ENCODE peak calls at places on chromosomes 1 and 21, in four cellular contexts. J, R, O and V are unnamed samples.

GRCh38 chr21:26449161-26449560 is 123.9 kb downstream of the CYYR1 start:
- DNase-seq in J (no peak), R (peak), O (no peak), V (peak)

GRCh38 chr21:39633770-39634181 is 21.0 kb downstream of the B3GALT5 start:
- DNase-seq in J (no peak), R (no peak), O (no peak), V (peak)

GRCh38 chr1:216919033-216919970 is 196.1 kb upstream of the ESRRG start:
- DNase-seq in J (no peak), R (no peak), O (no peak), V (no peak)

GRCh38 chr21:45055861-45056260 is 18.5 kb upstream of the ADARB1 start:
- DNase-seq in J (no peak), R (peak), O (no peak), V (peak)

GRCh38 chr1:168676029-168676812 is 52.8 kb downstream of the DPT start:
- DNase-seq in J (no peak), R (no peak), O (no peak), V (no peak)

GRCh38 chr1:34852677-34853217 is 6.8 kb downstream of the SMIM12 start:
- DNase-seq in J (peak), R (peak), O (peak), V (peak)

GRCh38 chr1:2386636-2387611 is 4.4 kb downstream of the MORN1 start:
- DNase-seq in J (no peak), R (no peak), O (peak), V (no peak)

GRCh38 chr1:30982431-30982830 is 73.9 kb upstream of the SDC3 start:
- DNase-seq in J (no peak), R (no peak), O (no peak), V (no peak)

GRCh38 chr1:203796223-203796747 is 862 bp downstream of the ZBED6 start:
- DNase-seq in J (no peak), R (peak), O (peak), V (peak)

GRCh38 chr1:173853074-173853473 is 14.7 kb downstream of the GAS5 start:
- DNase-seq in J (peak), R (peak), O (no peak), V (peak)

GRCh38 chr1:7781923-7782495 is 2.1 kb upstream of the PER3 start:
- DNase-seq in J (no peak), R (no peak), O (no peak), V (no peak)

GRCh38 chr1:59672851-59673574 is 141.7 kb upstream of the HOOK1 start:
- DNase-seq in J (no peak), R (peak), O (peak), V (peak)

GRCh38 chr1:113058861-113059441 is 14.0 kb upstream of the LRIG2 start:
- DNase-seq in J (peak), R (peak), O (no peak), V (no peak)

GRCh38 chr1:29478046-29478791 is 241.9 kb downstream of the PTPRU start:
- DNase-seq in J (peak), R (no peak), O (no peak), V (no peak)

GRCh38 chr1:14366361-14367018 is 232.0 kb upstream of the KAZN start:
- DNase-seq in J (peak), R (no peak), O (no peak), V (no peak)
- TF ChIP-seq CTCF in J (peak), R (no peak), O (no peak), V (no peak)

GRCh38 chr1:200154069-200154767 is 126.7 kb downstream of the NR5A2 start:
- DNase-seq in J (no peak), R (peak), O (no peak), V (no peak)
- H3K4me3 ChIP-seq in J (no peak), R (no peak), O (no peak), V (no peak)

DNA sequence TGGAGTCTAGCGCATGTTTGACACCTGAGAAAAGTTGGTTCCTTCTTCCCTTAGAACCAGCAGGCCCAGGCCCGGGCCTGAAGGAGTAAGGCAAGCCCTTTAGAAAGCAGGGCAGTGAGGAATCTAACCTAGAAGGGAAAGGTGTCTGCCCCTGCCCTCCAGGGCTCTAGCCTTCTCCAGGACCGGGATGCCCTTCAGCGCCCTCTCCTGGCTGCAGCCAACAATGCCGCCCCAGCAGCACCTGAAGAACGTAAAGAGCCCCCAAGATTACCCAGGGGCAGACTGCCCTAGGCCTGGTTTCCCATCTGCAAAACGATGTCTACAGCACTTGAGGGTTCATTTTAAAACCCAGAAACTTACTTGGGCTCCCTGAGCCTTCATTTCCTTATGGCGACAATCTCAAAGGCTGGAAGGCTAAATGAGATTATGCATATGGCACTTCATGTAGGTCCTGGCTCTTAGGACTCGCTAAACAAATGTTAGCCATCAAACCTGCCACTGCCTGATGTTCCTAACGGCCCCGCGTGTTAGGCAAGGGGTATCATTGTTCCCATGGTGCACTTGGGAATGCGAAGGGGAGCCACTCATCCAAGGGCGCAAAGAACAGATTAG is 106.7 kb upstream of the KLHDC7A start:
- DNase-seq in J (peak), R (no peak), O (peak), V (no peak)
- TF ChIP-seq CTCF in J (peak), R (no peak), O (peak), V (no peak)

GRCh38 chr1:84997667-84998600 is 1.0 kb upstream of the MCOLN2 start:
- DNase-seq in J (peak), R (no peak), O (no peak), V (peak)
- H3K4me3 ChIP-seq in J (peak), R (no peak), O (peak), V (peak)

DNA sequence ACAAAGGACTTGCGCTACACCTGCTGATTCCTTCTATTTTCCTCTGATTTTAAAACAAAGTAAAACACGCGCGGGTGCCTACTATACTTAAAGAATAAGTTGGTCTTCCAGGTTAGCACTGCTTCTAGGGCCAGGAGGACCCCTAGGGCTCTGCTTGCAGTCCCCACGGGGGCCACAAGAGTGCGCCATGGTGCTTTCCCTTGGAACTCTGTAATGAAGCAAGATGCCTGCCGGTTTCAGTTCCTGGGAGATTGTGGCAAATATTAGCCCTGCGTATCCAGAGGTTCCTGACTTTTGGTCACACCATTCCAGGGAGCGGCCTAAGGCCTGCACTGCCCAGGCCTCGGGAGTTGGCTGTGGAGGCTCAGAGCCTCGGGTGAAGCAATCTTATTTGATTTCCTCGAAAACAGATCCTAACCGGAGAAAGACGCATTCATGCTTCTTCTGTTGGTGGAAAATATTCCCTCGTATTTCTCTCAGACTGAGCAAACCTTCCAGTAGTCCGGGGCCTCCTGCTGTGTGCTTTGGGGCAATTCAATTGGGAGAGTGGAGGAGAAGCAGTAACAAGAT is 25.3 kb downstream of the ADAM30 start:
- DNase-seq in J (peak), R (peak), O (peak), V (peak)
- TF ChIP-seq CTCF in J (peak), R (peak), O (peak), V (peak)

GRCh38 chr1:227432981-227433380 is 114.7 kb upstream of the CDC42BPA start:
- DNase-seq in J (no peak), R (no peak), O (no peak), V (no peak)

GRCh38 chr1:227433663-227434062 is 115.4 kb upstream of the CDC42BPA start:
- DNase-seq in J (no peak), R (no peak), O (no peak), V (no peak)

GRCh38 chr1:227429447-227430359 is 111.4 kb upstream of the CDC42BPA start:
- DNase-seq in J (no peak), R (peak), O (no peak), V (peak)

GRCh38 chr1:227434808-227435207 is 116.5 kb upstream of the CDC42BPA start:
- DNase-seq in J (no peak), R (no peak), O (no peak), V (no peak)

DNA sequence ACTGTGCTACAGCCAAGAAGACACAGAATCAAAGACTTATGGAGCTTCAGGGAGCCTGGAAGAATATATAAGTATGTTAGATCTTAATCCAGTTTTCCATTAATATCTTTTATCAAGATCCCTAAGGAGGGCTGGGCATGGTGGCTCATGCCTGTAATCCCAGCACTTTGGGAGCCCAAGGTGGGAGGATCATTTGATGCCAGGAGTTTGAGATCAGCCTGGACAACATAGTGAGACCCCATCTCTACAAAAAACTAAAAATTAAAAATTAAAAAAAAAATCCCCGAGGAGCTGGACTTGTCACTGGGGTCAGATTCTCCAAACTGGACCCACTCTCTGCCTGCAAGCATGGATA is 113.9 kb upstream of the CDC42BPA start:
- DNase-seq in J (no peak), R (no peak), O (no peak), V (no peak)
- H3K4me3 ChIP-seq in J (no peak), R (no peak), O (no peak), V (no peak)

DNA sequence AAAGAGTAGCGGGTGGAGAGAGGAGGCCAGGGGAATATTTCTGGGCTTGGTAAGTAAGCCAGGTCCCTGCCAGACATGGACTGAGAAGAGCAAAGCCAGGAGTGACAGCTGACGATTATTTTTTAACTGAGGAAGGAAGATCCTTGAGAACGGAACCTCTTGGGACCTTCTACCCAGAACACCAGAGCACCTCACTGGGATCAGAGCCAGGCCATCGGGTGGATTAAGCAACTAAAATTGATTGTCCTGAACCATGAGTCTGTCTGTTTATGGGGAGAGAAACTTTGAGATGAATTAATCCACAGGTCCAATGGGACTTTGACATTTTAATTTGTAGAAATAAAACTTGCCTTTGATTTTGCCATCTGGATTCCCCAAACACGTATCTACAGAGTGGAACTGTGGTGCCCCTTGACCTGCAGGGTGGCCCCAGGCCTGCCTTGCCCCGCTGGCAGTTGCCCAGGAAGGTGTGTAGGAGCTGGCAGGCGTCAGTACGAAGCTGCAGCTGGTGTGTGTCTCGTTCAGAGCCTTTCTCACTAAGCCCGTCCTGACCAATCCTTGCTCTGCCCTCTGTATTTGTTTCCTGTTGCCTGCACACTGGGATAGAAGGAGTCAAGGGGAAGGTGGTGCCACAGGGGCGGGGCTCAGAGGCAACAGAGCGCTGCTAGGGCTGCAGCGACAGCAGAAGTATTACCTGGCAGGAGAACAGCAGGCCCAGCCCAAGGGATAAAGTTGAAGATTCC is 5.0 kb upstream of the VSIG8 start:
- DNase-seq in J (no peak), R (peak), O (peak), V (peak)
- TF ChIP-seq CTCF in J (no peak), R (no peak), O (no peak), V (no peak)